ENCODE peak calls at places on chromosomes 11 and 22, in five cellular contexts. One of them, this sample, is unnamed.

GRCh38 chr11:65434057-65434666 is 11.6 kb downstream of the NEAT1 start:
- DNase-seq in psoas muscle: no peak
- DNase-seq in upper lobe of right lung: no peak
- DNase-seq in IMR-90: peak; percentile 34
- DNase-seq in stomach: no peak
- DNase-seq in this sample: no peak

GRCh38 chr11:83156150-83156995 is 558 bp upstream of the PCF11 start:
- DNase-seq in psoas muscle: peak; percentile 98
- DNase-seq in upper lobe of right lung: peak; percentile 98
- DNase-seq in IMR-90: peak; percentile 100
- DNase-seq in stomach: peak; percentile 99
- DNase-seq in this sample: peak; percentile 100

GRCh38 chr11:88695701-88696414 is 358.3 kb upstream of the CTSC start:
- DNase-seq in psoas muscle: no peak
- DNase-seq in upper lobe of right lung: no peak
- DNase-seq in IMR-90: no peak
- DNase-seq in stomach: no peak
- DNase-seq in this sample: peak; percentile 52

GRCh38 chr22:45073064-45073463 is 63.3 kb upstream of the PHF21B start:
- DNase-seq in psoas muscle: no peak
- DNase-seq in upper lobe of right lung: no peak
- DNase-seq in IMR-90: no peak
- DNase-seq in stomach: no peak
- DNase-seq in this sample: no peak

GRCh38 chr11:111978028-111978771 is 41.1 kb downstream of the DIXDC1 start:
- DNase-seq in psoas muscle: peak; percentile 35
- DNase-seq in upper lobe of right lung: no peak
- DNase-seq in IMR-90: peak; percentile 64
- DNase-seq in stomach: no peak
- DNase-seq in this sample: no peak

GRCh38 chr11:132423266-132423665 is 1052.9 kb downstream of the NTM start:
- DNase-seq in psoas muscle: no peak
- DNase-seq in upper lobe of right lung: no peak
- DNase-seq in IMR-90: no peak
- DNase-seq in stomach: no peak
- DNase-seq in this sample: no peak

GRCh38 chr11:108199446-108200321 is 22.8 kb downstream of the NPAT start:
- DNase-seq in psoas muscle: no peak
- DNase-seq in upper lobe of right lung: no peak
- DNase-seq in IMR-90: peak; percentile 68
- DNase-seq in stomach: no peak
- DNase-seq in this sample: no peak

GRCh38 chr22:23566716-23567475 is 13.2 kb downstream of the IGLL1 start:
- DNase-seq in psoas muscle: no peak
- DNase-seq in upper lobe of right lung: no peak
- DNase-seq in IMR-90: no peak
- DNase-seq in stomach: no peak
- DNase-seq in this sample: peak; percentile 64

GRCh38 chr11:29801561-29801960 is 215.3 kb downstream of the KCNA4 start:
- DNase-seq in psoas muscle: no peak
- DNase-seq in upper lobe of right lung: no peak
- DNase-seq in IMR-90: no peak
- DNase-seq in stomach: no peak
- DNase-seq in this sample: no peak

GRCh38 chr11:63710476-63711217 is 29.3 kb downstream of the RTN3 start:
- DNase-seq in psoas muscle: no peak
- DNase-seq in upper lobe of right lung: no peak
- DNase-seq in IMR-90: peak; percentile 83
- DNase-seq in stomach: no peak
- DNase-seq in this sample: no peak

GRCh38 chr11:120186799-120187591 is 23.8 kb upstream of the OAF start:
- DNase-seq in psoas muscle: no peak
- DNase-seq in upper lobe of right lung: peak; percentile 59
- DNase-seq in IMR-90: peak; percentile 61
- DNase-seq in stomach: peak; percentile 50
- DNase-seq in this sample: no peak

GRCh38 chr11:66840317-66841091 is 2.7 kb upstream of the RCE1 start:
- DNase-seq in psoas muscle: no peak
- DNase-seq in upper lobe of right lung: no peak
- DNase-seq in IMR-90: no peak
- DNase-seq in stomach: no peak
- DNase-seq in this sample: peak; percentile 27

GRCh38 chr11:112292785-112293407 is 32.2 kb upstream of the PLET1 start:
- DNase-seq in psoas muscle: no peak
- DNase-seq in upper lobe of right lung: no peak
- DNase-seq in IMR-90: peak; percentile 91
- DNase-seq in stomach: peak; percentile 44
- DNase-seq in this sample: no peak

GRCh38 chr11:75582935-75583709 is 21.1 kb downstream of the SERPINH1 start:
- DNase-seq in psoas muscle: peak; percentile 77
- DNase-seq in upper lobe of right lung: peak; percentile 86
- DNase-seq in IMR-90: peak; percentile 66
- DNase-seq in stomach: peak; percentile 46
- DNase-seq in this sample: peak; percentile 93

GRCh38 chr11:9842923-9843322 is 179.0 kb downstream of the SWAP70 start:
- DNase-seq in psoas muscle: no peak
- DNase-seq in upper lobe of right lung: no peak
- DNase-seq in IMR-90: no peak
- DNase-seq in stomach: no peak
- DNase-seq in this sample: no peak

GRCh38 chr11:8263109-8263768 is 439 bp downstream of the LMO1 start:
- DNase-seq in psoas muscle: no peak
- DNase-seq in upper lobe of right lung: peak; percentile 54
- DNase-seq in IMR-90: no peak
- DNase-seq in stomach: no peak
- DNase-seq in this sample: peak; percentile 71

GRCh38 chr11:47716692-47717091 is 1.5 kb upstream of the AGBL2 start:
- DNase-seq in psoas muscle: no peak
- DNase-seq in upper lobe of right lung: no peak
- DNase-seq in IMR-90: no peak
- DNase-seq in stomach: no peak
- DNase-seq in this sample: no peak

GRCh38 chr22:25955323-25955722 is 213.3 kb downstream of the MYO18B start:
- DNase-seq in psoas muscle: no peak
- DNase-seq in upper lobe of right lung: no peak
- DNase-seq in IMR-90: no peak
- DNase-seq in stomach: no peak
- DNase-seq in this sample: no peak
- H3K9me3 ChIP-seq in psoas muscle: no peaks in the 10 kb centered on the region
- H3K9me3 ChIP-seq in upper lobe of right lung: no peaks in the 10 kb centered on the region
- H3K9me3 ChIP-seq in IMR-90: peaks cover 16% of the 10 kb centered on the region
- H3K9me3 ChIP-seq in stomach: no peaks in the 10 kb centered on the region
- H3K9me3 ChIP-seq in this sample: no peaks in the 10 kb centered on the region

GRCh38 chr11:91641153-91641552 is 583.5 kb upstream of the FAT3 start:
- DNase-seq in psoas muscle: no peak
- DNase-seq in upper lobe of right lung: no peak
- DNase-seq in IMR-90: no peak
- DNase-seq in stomach: no peak
- DNase-seq in this sample: no peak
- H3K9me3 ChIP-seq in psoas muscle: no peaks in the 10 kb centered on the region
- H3K9me3 ChIP-seq in upper lobe of right lung: no peaks in the 10 kb centered on the region
- H3K9me3 ChIP-seq in IMR-90: peaks cover 7% of the 10 kb centered on the region
- H3K9me3 ChIP-seq in stomach: no peaks in the 10 kb centered on the region
- H3K9me3 ChIP-seq in this sample: no peaks in the 10 kb centered on the region

DNA sequence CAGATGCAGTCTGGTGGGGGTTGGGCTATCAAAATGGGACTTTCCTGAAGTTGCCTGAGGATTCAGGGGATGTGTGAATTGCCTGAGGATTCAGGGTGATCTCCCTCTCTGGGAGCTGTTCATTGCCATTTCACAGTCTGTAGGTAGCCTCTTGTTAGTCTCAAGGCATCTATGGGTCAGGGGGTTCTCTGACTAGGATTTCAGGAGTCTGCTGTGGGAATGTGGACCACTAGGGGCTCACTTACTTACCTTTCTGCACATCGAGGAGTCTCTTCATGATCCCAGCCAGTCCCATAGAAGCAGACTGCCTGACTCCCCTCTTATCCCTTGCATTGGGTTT is 54.0 kb downstream of the KCNQ1OT1 start:
- DNase-seq in psoas muscle: no peak
- DNase-seq in upper lobe of right lung: no peak
- DNase-seq in IMR-90: no peak
- DNase-seq in stomach: no peak
- DNase-seq in this sample: no peak
- H3K9me3 ChIP-seq in psoas muscle: peaks cover 79% of the 10 kb centered on the region
- H3K9me3 ChIP-seq in upper lobe of right lung: peaks cover 42% of the 10 kb centered on the region
- H3K9me3 ChIP-seq in IMR-90: peaks cover 49% of the 10 kb centered on the region
- H3K9me3 ChIP-seq in stomach: peaks cover 100% of the 10 kb centered on the region
- H3K9me3 ChIP-seq in this sample: peaks cover 11% of the 10 kb centered on the region

GRCh38 chr11:70569996-70570692 is 171.8 kb downstream of the CTTN start:
- DNase-seq in psoas muscle: no peak
- DNase-seq in upper lobe of right lung: peak; percentile 57
- DNase-seq in IMR-90: no peak
- DNase-seq in stomach: no peak
- DNase-seq in this sample: peak; percentile 57
- H3K9me3 ChIP-seq in psoas muscle: no peaks in the 10 kb centered on the region
- H3K9me3 ChIP-seq in upper lobe of right lung: no peaks in the 10 kb centered on the region
- H3K9me3 ChIP-seq in IMR-90: no peaks in the 10 kb centered on the region
- H3K9me3 ChIP-seq in stomach: no peaks in the 10 kb centered on the region
- H3K9me3 ChIP-seq in this sample: no peaks in the 10 kb centered on the region

GRCh38 chr22:47277511-47277910 is 515.1 kb downstream of the TBC1D22A start:
- DNase-seq in psoas muscle: no peak
- DNase-seq in upper lobe of right lung: peak; percentile 37
- DNase-seq in IMR-90: no peak
- DNase-seq in stomach: no peak
- DNase-seq in this sample: no peak
- H3K9me3 ChIP-seq in psoas muscle: no peaks in the 10 kb centered on the region
- H3K9me3 ChIP-seq in upper lobe of right lung: no peaks in the 10 kb centered on the region
- H3K9me3 ChIP-seq in IMR-90: peaks cover 3% of the 10 kb centered on the region
- H3K9me3 ChIP-seq in stomach: no peaks in the 10 kb centered on the region
- H3K9me3 ChIP-seq in this sample: no peaks in the 10 kb centered on the region